ENCODE peak calls at places on chromosomes 7 and 10, in four cellular contexts. B, J, V and X are unnamed samples.

GRCh38 chr7:137373507-137373906 is 30.0 kb upstream of the PTN start:
- DNase-seq in B (no peak), J (no peak), V (no peak), X (no peak)

GRCh38 chr10:86958109-86958830 is at the start of gene SNCG:
- DNase-seq in B (no peak), J (peak), V (peak), X (no peak)

GRCh38 chr10:10870523-10871241 is 147.0 kb upstream of the CELF2 start:
- DNase-seq in B (no peak), J (no peak), V (no peak), X (peak)

GRCh38 chr10:63901228-63901627 is 380.0 kb downstream of the REEP3 start:
- DNase-seq in B (no peak), J (peak), V (peak), X (peak)

GRCh38 chr10:128883126-128884060 is 583.6 kb upstream of the MGMT start:
- DNase-seq in B (no peak), J (no peak), V (peak), X (no peak)

GRCh38 chr7:121394709-121395140 is 1.4 kb downstream of the FAM3C start:
- DNase-seq in B (no peak), J (no peak), V (no peak), X (no peak)

GRCh38 chr7:96337519-96337918 is 15.6 kb upstream of the SLC25A13 start:
- DNase-seq in B (no peak), J (no peak), V (no peak), X (no peak)

GRCh38 chr10:133516072-133516471 is 11.1 kb upstream of the CYP2E1 start:
- DNase-seq in B (peak), J (no peak), V (no peak), X (no peak)

GRCh38 chr10:78964274-78964951 is 104.4 kb upstream of the ZMIZ1 start:
- DNase-seq in B (no peak), J (no peak), V (no peak), X (peak)

GRCh38 chr10:99983280-99983988 is 26.3 kb downstream of the DNMBP start:
- DNase-seq in B (peak), J (no peak), V (no peak), X (no peak)

GRCh38 chr10:21002097-21002878 is 105.2 kb upstream of the NEBL start:
- DNase-seq in B (peak), J (no peak), V (no peak), X (no peak)

GRCh38 chr7:148819697-148820332 is 64.3 kb downstream of the EZH2 start:
- DNase-seq in B (peak), J (no peak), V (no peak), X (no peak)

GRCh38 chr10:97196213-97197029 is 10.7 kb upstream of the SLIT1 start:
- DNase-seq in B (peak), J (peak), V (peak), X (peak)

GRCh38 chr7:40175725-40176510 is 41.1 kb downstream of the SUGCT start:
- DNase-seq in B (peak), J (no peak), V (peak), X (no peak)

GRCh38 chr7:77800158-77800557 is 1.6 kb downstream of the PHTF2 start:
- DNase-seq in B (peak), J (no peak), V (no peak), X (no peak)

GRCh38 chr10:124688889-124689670 is 55.1 kb downstream of the FAM53B start:
- DNase-seq in B (no peak), J (no peak), V (no peak), X (peak)

DNA sequence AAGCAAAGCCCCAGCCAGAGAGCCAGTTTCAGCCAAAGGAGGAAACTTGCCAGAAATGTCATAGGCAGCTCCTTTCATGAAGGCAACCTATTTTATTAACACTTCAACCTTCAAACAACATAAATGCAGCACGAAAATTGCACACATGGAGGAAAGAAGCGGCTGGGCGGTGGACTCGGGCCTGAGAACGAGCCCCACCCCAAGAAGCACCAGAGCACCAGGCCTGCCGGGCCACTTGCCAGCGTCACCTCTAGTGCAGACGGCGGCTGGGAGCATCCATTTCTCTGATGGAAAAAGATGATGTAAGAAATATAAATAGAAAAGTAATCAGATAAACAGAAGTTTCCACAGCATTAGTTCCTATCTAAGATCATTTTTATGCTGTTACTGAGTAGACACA is 100.0 kb downstream of the TCERG1L start:
- DNase-seq in B (no peak), J (peak), V (no peak), X (no peak)
- H3K56ac ChIP-seq in B (no peak), J (no peak), V (no peak), X (no peak)

GRCh38 chr10:44201011-44201410 is 183.9 kb downstream of the CXCL12 start:
- DNase-seq in B (no peak), J (no peak), V (no peak), X (no peak)
- H3K56ac ChIP-seq in B (no peak), J (no peak), V (no peak), X (no peak)

GRCh38 chr7:44576228-44576627 is 2.5 kb upstream of the DDX56 start:
- DNase-seq in B (no peak), J (no peak), V (no peak), X (no peak)
- H3K56ac ChIP-seq in B (no peak), J (no peak), V (no peak), X (no peak)

GRCh38 chr10:1657500-1657899 is 79.8 kb downstream of the ADARB2 start:
- DNase-seq in B (no peak), J (no peak), V (no peak), X (peak)
- H3K56ac ChIP-seq in B (no peak), J (no peak), V (no peak), X (no peak)

GRCh38 chr7:138773817-138774216 is 24.0 kb upstream of the TMEM213 start:
- DNase-seq in B (no peak), J (peak), V (peak), X (peak)
- H3K56ac ChIP-seq in B (no peak), J (no peak), V (no peak), X (no peak)